ENCODE peak calls at places on chromosomes 11 and 22, in six cellular contexts. K is esophagus squamous epithelium, A is uterus, J is PC-9, O is endothelial cell of umbilical vein, S is iPS DF 6.9. M is an unnamed sample.

GRCh38 chr11:84355911-84356310 is 1069.7 kb upstream of the CCDC90B start:
- DNase-seq in K (no peak), A (no peak), J (no peak), O (no peak), S (no peak), M (no peak)

GRCh38 chr22:43157874-43158546 is 6.7 kb downstream of the TSPO start:
- DNase-seq in K (no peak), A (no peak), J (no peak), O (no peak), S (no peak), M (no peak)

GRCh38 chr11:31819533-31820437 is 8.7 kb upstream of the PAX6 start:
- DNase-seq in K (no peak), A (no peak), J (no peak), O (no peak), S (no peak), M (no peak)

GRCh38 chr11:32213223-32213622 is 122.3 kb downstream of the RCN1 start:
- DNase-seq in K (no peak), A (no peak), J (no peak), O (no peak), S (no peak), M (no peak)

GRCh38 chr22:50271519-50271970 is 1.4 kb upstream of the MAPK11 start:
- DNase-seq in K (no peak), A (peak), J (peak), O (peak), S (no peak), M (no peak)

GRCh38 chr22:17781319-17782031 is 7.2 kb upstream of the BID start:
- DNase-seq in K (no peak), A (no peak), J (peak), O (peak), S (no peak), M (no peak)

GRCh38 chr11:64245401-64245796 is 1.3 kb downstream of the PPP1R14B start:
- DNase-seq in K (no peak), A (peak), J (no peak), O (no peak), S (no peak), M (no peak)

GRCh38 chr11:35146074-35146521 is 7.1 kb downstream of the CD44 start:
- DNase-seq in K (no peak), A (no peak), J (peak), O (no peak), S (no peak), M (no peak)

GRCh38 chr22:26806445-26807170 is 149.2 kb downstream of the MIAT start:
- DNase-seq in K (no peak), A (no peak), J (no peak), O (no peak), S (no peak), M (no peak)

GRCh38 chr11:76824980-76825725 is 35.6 kb upstream of the ACER3 start:
- DNase-seq in K (no peak), A (no peak), J (no peak), O (peak), S (no peak), M (no peak)

GRCh38 chr11:119166368-119167076 is 2.0 kb upstream of the NLRX1 start:
- DNase-seq in K (no peak), A (no peak), J (peak), O (peak), S (no peak), M (no peak)

DNA sequence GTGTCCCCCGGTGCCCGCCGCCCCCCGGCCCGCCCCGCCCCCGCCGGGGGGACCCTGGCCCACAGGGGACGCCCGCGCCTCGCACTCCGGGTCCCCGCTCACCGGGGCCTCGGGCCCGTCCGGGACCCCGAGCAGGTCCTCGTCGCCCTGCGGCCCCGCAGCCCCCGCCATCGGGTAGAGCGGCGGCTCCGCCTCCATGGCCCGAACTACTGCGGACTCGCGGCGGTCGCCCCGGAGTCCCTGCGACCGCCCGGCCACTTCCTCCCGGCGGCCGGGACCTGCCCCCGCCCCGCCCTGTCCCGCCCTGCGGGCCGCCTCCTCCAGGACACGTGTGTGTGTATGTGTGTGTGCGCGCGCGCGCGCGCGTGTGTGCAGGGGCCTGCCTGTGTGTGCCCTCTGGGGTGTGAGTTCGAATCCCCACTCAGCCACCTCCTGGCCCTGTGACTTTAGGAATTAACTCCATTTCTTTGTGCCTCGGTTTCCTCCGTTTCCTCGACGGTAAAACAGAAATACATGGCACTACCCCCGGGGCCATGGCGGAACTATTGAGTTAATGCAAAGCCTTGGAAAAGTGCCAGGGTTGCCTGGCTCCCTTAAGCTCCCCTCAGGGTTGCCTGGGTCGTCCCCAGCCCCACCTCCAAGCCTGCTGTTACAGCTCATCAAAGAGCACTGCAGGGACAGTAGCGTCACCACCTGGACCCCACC is at the start of gene UNC93B1:
- DNase-seq in K (peak), A (peak), J (peak), O (peak), S (no peak), M (peak)
- H3K27ac ChIP-seq in K (peak), A (peak), J (no peak), O (no peak), S (no peak), M (peak)

GRCh38 chr22:45882881-45883810 is 93.8 kb downstream of the WNT7B start:
- DNase-seq in K (no peak), A (no peak), J (peak), O (no peak), S (no peak), M (no peak)
- H3K27ac ChIP-seq in K (no peak), A (no peak), J (no peak), O (no peak), S (no peak), M (no peak)

GRCh38 chr22:39462443-39463147 is 5.8 kb downstream of the MGAT3 start:
- DNase-seq in K (no peak), A (peak), J (no peak), O (no peak), S (no peak), M (peak)
- H3K27ac ChIP-seq in K (no peak), A (peak), J (no peak), O (no peak), S (no peak), M (no peak)

GRCh38 chr11:130737041-130737830 is 179.0 kb downstream of the SNX19 start:
- DNase-seq in K (no peak), A (no peak), J (no peak), O (no peak), S (no peak), M (no peak)
- H3K27ac ChIP-seq in K (no peak), A (no peak), J (no peak), O (peak), S (no peak), M (no peak)

GRCh38 chr22:45980776-45981175 is 3.8 kb upstream of the WNT7B start:
- DNase-seq in K (no peak), A (no peak), J (no peak), O (no peak), S (no peak), M (no peak)

GRCh38 chr22:45976351-45977002 is 485 bp downstream of the WNT7B start:
- DNase-seq in K (no peak), A (no peak), J (no peak), O (no peak), S (no peak), M (no peak)

GRCh38 chr22:45977551-45978274 is 751 bp upstream of the WNT7B start:
- DNase-seq in K (no peak), A (no peak), J (no peak), O (no peak), S (no peak), M (no peak)

GRCh38 chr22:45977003-45977395 is at the start of gene WNT7B:
- DNase-seq in K (no peak), A (no peak), J (peak), O (no peak), S (no peak), M (no peak)

GRCh38 chr22:45978275-45978713 is 1.3 kb upstream of the WNT7B start:
- DNase-seq in K (no peak), A (no peak), J (no peak), O (no peak), S (no peak), M (no peak)
- H3K27ac ChIP-seq in K (no peak), A (no peak), J (no peak), O (no peak), S (no peak), M (no peak)

GRCh38 chr22:22897947-22898346 is 10.3 kb downstream of the IGLL5 start:
- DNase-seq in K (no peak), A (no peak), J (no peak), O (no peak), S (no peak), M (no peak)
- H3K27ac ChIP-seq in K (no peak), A (no peak), J (no peak), O (no peak), S (no peak), M (no peak)

GRCh38 chr11:12678092-12678491 is 3.9 kb downstream of the TEAD1 start:
- DNase-seq in K (no peak), A (no peak), J (no peak), O (no peak), S (no peak), M (no peak)
- H3K27ac ChIP-seq in K (no peak), A (peak), J (peak), O (no peak), S (no peak), M (no peak)

M was measured in right lobe of liver.